ENCODE peak calls at places on chromosomes 13 and 19, in four cellular contexts. L, Q, Y and A are unnamed samples. For H3K9me3, the result is how much of the 10 kb centered on the place peaks cover.

GRCh38 chr13:76921516-76921915 is 26.8 kb upstream of the ACOD1 start:
- DNase-seq in Q (no peak), Y (no peak), L (no peak), A (no peak)

GRCh38 chr19:342801-343421 is 1.7 kb downstream of the MIER2 start:
- DNase-seq in Y (peak), L (peak), Q (no peak), A (no peak)

GRCh38 chr19:19587776-19588175 is 30.7 kb downstream of the PBX4 start:
- DNase-seq in Y (no peak), Q (no peak), L (no peak), A (no peak)

GRCh38 chr13:90197722-90198121 is 1149.8 kb upstream of the MIR17HG start:
- DNase-seq in Y (no peak), L (no peak), Q (no peak), A (no peak)

GRCh38 chr13:46795321-46795720 is 1.6 kb downstream of the ESD start:
- DNase-seq in L (no peak), Q (no peak), Y (no peak), A (no peak)

GRCh38 chr13:68304287-68304893 is 1074.3 kb upstream of the PCDH9 start:
- DNase-seq in Q (no peak), Y (no peak), L (no peak), A (no peak)

GRCh38 chr13:77898097-77898496 is 20.5 kb downstream of the EDNRB start:
- DNase-seq in L (no peak), Q (no peak), Y (no peak), A (no peak)

GRCh38 chr19:42323852-42324654 is 1.4 kb upstream of the MEGF8 start:
- DNase-seq in L (no peak), Q (no peak), Y (no peak), A (peak)

GRCh38 chr13:87851395-87851794 is 180.2 kb downstream of the SLITRK5 start:
- DNase-seq in L (no peak), Q (no peak), Y (no peak), A (no peak)

GRCh38 chr19:5336195-5336965 is 4.2 kb downstream of the PTPRS start:
- DNase-seq in L (no peak), Y (no peak), Q (no peak), A (no peak)

GRCh38 chr19:46537136-46538097 is 41.8 kb upstream of the PNMA8B start:
- DNase-seq in L (no peak), Q (no peak), Y (no peak), A (peak)

GRCh38 chr19:54548806-54549205 is 24.8 kb upstream of the LILRA2 start:
- DNase-seq in L (no peak), Q (no peak), Y (no peak), A (no peak)

GRCh38 chr19:47778954-47779351 is 450 bp downstream of the SELENOW start:
- DNase-seq in L (no peak), Y (peak), Q (no peak), A (no peak)

GRCh38 chr13:73215807-73216206 is 157.0 kb downstream of the KLF5 start:
- DNase-seq in Q (no peak), L (no peak), Y (no peak), A (no peak)

GRCh38 chr13:41311607-41312500 is 787 bp downstream of the NAA16 start:
- DNase-seq in Y (peak), Q (peak), L (no peak), A (peak)

GRCh38 chr19:42465827-42466280 is 23.1 kb upstream of the CXCL17 start:
- DNase-seq in Y (no peak), L (no peak), Q (no peak), A (no peak)

GRCh38 chr13:50617134-50617721 is 226.3 kb downstream of the DLEU7 start:
- DNase-seq in L (no peak), Q (no peak), Y (peak), A (no peak)

GRCh38 chr13:34255695-34256094 is 437.7 kb downstream of the RFC3 start:
- DNase-seq in Y (no peak), Q (no peak), L (no peak), A (no peak)

GRCh38 chr19:35162471-35163326 is 8.2 kb downstream of the FXYD5 start:
- DNase-seq in Q (no peak), Y (no peak), L (no peak), A (no peak)

GRCh38 chr19:46674416-46675178 is 13.6 kb upstream of the DACT3 start:
- DNase-seq in L (no peak), Q (no peak), Y (no peak), A (no peak)

GRCh38 chr19:45577111-45577905 is 7.3 kb downstream of the OPA3 start:
- DNase-seq in Y (no peak), L (peak), Q (no peak), A (no peak)

GRCh38 chr13:113060557-113061270 is 44.9 kb upstream of the F7 start:
- DNase-seq in Q (no peak), L (no peak), Y (no peak), A (no peak)

GRCh38 chr19:2210206-2210605 is 25.9 kb downstream of the PLEKHJ1 start:
- DNase-seq in Q (no peak), Y (no peak), L (no peak), A (no peak)

DNA sequence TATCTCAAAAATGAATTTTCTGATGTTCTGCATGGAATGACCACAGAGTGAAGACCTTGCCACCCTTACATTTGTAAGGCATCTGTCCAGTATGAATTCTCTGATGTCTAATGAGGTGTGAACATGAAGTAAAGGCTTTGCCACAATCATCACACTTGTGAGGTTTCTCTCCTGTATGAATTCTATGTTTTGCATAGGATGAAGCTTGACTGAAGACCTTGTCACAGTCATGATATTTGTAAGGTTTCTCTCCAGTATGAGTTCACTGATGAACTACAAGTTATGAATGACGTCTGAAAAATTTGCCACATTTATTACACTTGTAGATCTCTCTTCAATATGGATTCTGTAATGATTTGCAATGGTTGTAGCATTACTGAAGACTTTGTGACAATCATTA is 13.3 kb downstream of the ZNF816 start:
- DNase-seq in L (no peak), Y (no peak), Q (no peak), A (no peak)
- H3K9me3 ChIP-seq in L (half or more), Y (under half), Q (half or more), A (under half)

DNA sequence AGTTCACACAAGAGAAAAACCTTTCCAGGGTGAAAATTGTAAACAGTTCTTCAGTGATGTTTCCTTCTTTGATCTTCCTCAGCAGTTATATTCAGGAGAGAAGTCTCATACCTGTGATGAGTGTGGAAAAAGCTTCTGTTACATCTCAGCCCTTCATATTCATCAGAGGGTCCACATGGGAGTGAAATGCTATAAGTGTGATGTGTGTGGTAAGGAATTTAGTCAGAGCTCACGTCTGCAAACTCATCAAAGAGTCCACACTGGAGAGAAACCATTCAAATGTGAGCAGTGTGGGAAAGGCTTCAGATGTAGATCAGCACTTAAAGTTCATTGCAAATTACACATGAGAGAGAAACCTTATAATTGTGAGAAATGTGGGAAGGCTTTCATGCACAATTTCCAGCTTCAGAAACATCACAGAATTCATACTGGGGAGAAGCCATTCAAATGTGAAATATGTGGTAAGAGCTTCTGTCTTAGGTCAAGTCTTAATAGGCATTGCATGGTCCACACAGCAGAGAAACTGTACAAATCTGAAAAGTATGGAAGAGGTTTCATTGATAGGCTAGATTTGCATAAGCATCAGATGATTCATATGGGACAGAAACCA is 6.9 kb downstream of the ZNF222 start:
- DNase-seq in Q (no peak), Y (no peak), L (no peak), A (no peak)
- H3K9me3 ChIP-seq in Q (half or more), Y (half or more), L (under half), A (under half)

DNA sequence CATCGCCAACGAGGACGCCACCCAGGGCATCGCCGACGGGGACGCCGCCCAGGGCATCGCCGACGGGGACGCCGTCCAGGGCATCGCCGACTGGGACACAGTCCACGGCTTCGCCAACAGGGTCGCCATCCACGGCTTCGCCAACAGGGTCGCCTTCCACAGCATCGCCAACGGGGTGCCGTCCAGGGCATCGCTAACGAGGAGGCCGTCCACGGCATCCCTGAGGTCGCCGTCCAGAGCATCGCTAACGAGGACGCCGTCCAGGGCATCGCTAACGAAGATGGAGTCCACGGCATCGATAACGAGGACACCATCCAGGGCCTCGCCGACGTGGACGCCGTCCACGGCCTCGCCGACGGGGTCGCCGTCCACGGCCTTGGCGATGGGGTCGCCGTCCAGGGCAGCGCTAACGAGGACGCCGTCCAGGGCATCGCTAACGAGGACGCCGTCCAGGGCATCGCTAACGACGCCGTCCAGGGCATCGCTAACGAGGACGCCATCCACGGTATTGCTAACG is 947.8 kb downstream of the TUBA3C start:
- DNase-seq in Q (no peak), L (no peak), Y (no peak), A (no peak)
- H3K9me3 ChIP-seq in Q (under half), L (under half), Y (under half), A (under half)

GRCh38 chr19:14595558-14595957 is 12.7 kb downstream of the CLEC17A start:
- DNase-seq in Q (no peak), L (no peak), Y (no peak), A (no peak)
- H3K9me3 ChIP-seq in Q (under half), L (under half), Y (under half), A (under half)

GRCh38 chr19:16021796-16022195 is 54.5 kb upstream of the TPM4 start:
- DNase-seq in Y (no peak), Q (no peak), L (no peak), A (no peak)
- H3K9me3 ChIP-seq in Y (under half), Q (under half), L (under half), A (under half)

DNA sequence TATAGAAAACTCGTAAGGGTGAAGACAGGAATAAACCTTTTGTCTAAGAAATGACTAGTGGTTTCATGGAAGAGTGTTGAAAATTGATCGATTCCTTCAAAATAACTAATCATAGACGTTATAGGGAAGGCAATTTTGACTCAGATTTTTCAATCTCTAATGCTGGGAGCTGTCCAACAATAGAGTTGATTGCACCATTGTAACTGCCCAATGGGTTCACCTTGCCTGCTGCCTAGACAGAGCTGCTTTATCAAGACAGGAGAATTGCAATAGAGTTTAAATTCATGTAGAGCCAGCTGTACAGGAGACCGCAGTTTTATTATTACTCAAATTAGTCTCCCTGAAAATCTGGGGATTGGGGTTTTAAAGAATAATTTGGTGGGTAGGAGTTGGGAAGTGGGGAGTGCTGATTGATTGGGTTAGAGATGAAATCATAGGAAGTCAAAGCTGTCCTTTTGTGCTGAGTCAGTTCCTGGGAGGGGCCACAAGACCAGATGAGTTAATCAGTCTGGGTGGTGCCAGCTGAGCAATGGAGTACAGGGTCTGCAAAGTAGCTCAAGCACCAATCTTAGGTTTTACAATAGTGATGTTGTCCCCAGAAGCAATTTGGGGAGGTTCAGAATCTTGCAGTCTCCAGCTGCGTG is 16.8 kb upstream of the ADGRE2 start:
- DNase-seq in Q (no peak), L (no peak), Y (no peak), A (no peak)
- H3K9me3 ChIP-seq in Q (under half), L (under half), Y (under half), A (under half)

GRCh38 chr13:44238011-44238421 is 135.6 kb upstream of the SERP2 start:
- DNase-seq in Y (no peak), L (peak), Q (no peak), A (no peak)

GRCh38 chr13:44240611-44241010 is 133.0 kb upstream of the SERP2 start:
- DNase-seq in Y (no peak), Q (no peak), L (no peak), A (no peak)

GRCh38 chr13:44236370-44236769 is 137.3 kb upstream of the SERP2 start:
- DNase-seq in Y (peak), Q (no peak), L (peak), A (no peak)

GRCh38 chr13:44234566-44234965 is 139.1 kb upstream of the SERP2 start:
- DNase-seq in Y (no peak), Q (no peak), L (no peak), A (no peak)

GRCh38 chr13:44237276-44237767 is 136.3 kb upstream of the SERP2 start:
- DNase-seq in Q (peak), L (peak), Y (peak), A (no peak)
- H3K9me3 ChIP-seq in Q (under half), L (under half), Y (under half), A (under half)

DNA sequence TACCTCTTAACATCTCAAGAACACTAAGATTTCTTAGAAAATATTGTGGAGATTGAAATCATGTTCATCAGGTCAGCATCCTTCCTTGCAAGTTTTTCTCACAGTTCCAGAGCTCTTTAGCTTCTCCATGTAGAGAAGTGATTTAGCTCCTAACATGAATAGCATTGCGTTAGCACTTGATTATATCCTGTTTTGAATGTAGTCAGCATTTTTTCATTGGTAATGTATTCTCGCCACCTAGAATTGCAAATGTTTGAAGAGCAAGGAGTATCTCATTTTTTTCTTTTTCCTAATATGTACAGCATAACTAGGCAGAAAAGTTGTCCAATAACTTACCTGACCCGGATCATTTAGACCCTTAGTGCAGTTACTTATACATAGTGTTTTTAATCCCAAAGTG is 6.6 kb downstream of the ZNF470 start:
- DNase-seq in Q (no peak), Y (no peak), L (no peak), A (no peak)
- H3K9me3 ChIP-seq in Q (half or more), Y (half or more), L (under half), A (half or more)

GRCh38 chr13:42720116-42720857 is 61.1 kb upstream of the FAM216B start:
- DNase-seq in Q (no peak), L (peak), Y (peak), A (no peak)

GRCh38 chr13:42722883-42723539 is 58.4 kb upstream of the FAM216B start:
- DNase-seq in Q (no peak), L (no peak), Y (no peak), A (no peak)

GRCh38 chr13:42715909-42716308 is 65.5 kb upstream of the FAM216B start:
- DNase-seq in Q (no peak), L (no peak), Y (no peak), A (no peak)

DNA sequence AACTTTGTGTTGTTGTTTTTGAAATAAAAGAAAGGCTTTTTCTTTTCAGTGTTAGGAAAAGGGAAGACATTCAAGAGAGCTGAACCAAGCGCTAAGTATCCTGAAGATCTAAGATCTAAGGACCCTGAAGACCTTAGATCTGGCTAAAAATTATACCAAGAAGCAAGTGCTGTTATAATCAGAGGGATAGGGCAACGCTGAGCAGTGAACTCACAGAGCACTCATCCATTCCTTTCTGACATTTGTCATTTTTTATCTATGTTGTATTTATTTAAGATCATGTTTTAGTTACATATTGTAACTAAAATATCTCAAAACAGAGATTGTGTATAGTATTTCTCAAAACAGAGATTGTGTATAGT is 60.5 kb upstream of the FAM216B start:
- DNase-seq in L (no peak), Q (no peak), Y (no peak), A (no peak)
- H3K9me3 ChIP-seq in L (under half), Q (under half), Y (under half), A (under half)